ENCODE peak calls at places on chromosomes 2 and 18, in seven cellular contexts. One of them, this sample, is unnamed.

GRCh38 chr2:215548714-215549113 is 112.8 kb upstream of the FN1 start:
- DNase-seq in HCT116: no peak
- DNase-seq in naive thymus-derived CD4-positive, alpha-beta T cell: no peak
- DNase-seq in endothelial cell: no peak
- DNase-seq in tibial nerve: no peak
- DNase-seq in midbrain: no peak
- DNase-seq in GM13976: no peak
- DNase-seq in this sample: no peak

GRCh38 chr2:168671932-168672331 is 130.5 kb upstream of the NOSTRIN start:
- DNase-seq in tibial nerve: no peak
- DNase-seq in GM13976: no peak
- DNase-seq in HCT116: no peak
- DNase-seq in endothelial cell: no peak
- DNase-seq in midbrain: no peak
- DNase-seq in naive thymus-derived CD4-positive, alpha-beta T cell: no peak
- DNase-seq in this sample: no peak

GRCh38 chr18:48826806-48827205 is 124.0 kb downstream of the SMAD7 start:
- DNase-seq in GM13976: no peak
- DNase-seq in HCT116: no peak
- DNase-seq in tibial nerve: no peak
- DNase-seq in midbrain: no peak
- DNase-seq in endothelial cell: no peak
- DNase-seq in naive thymus-derived CD4-positive, alpha-beta T cell: no peak
- DNase-seq in this sample: no peak

GRCh38 chr2:179861777-179862117 is 335 bp upstream of the ZNF385B start:
- DNase-seq in HCT116: no peak
- DNase-seq in endothelial cell: peak
- DNase-seq in midbrain: no peak
- DNase-seq in tibial nerve: no peak
- DNase-seq in GM13976: no peak
- DNase-seq in naive thymus-derived CD4-positive, alpha-beta T cell: no peak
- DNase-seq in this sample: no peak

GRCh38 chr2:216474925-216475670 is 23.5 kb upstream of the RPL37A start:
- DNase-seq in midbrain: no peak
- DNase-seq in endothelial cell: no peak
- DNase-seq in tibial nerve: no peak
- DNase-seq in HCT116: no peak
- DNase-seq in GM13976: peak
- DNase-seq in naive thymus-derived CD4-positive, alpha-beta T cell: peak
- DNase-seq in this sample: no peak

GRCh38 chr2:136208682-136209081 is 90.7 kb upstream of the CXCR4 start:
- DNase-seq in midbrain: no peak
- DNase-seq in tibial nerve: no peak
- DNase-seq in HCT116: no peak
- DNase-seq in endothelial cell: no peak
- DNase-seq in GM13976: no peak
- DNase-seq in naive thymus-derived CD4-positive, alpha-beta T cell: no peak
- DNase-seq in this sample: no peak

GRCh38 chr2:33160217-33160616 is 213.5 kb downstream of the LTBP1 start:
- DNase-seq in midbrain: no peak
- DNase-seq in HCT116: no peak
- DNase-seq in endothelial cell: no peak
- DNase-seq in tibial nerve: no peak
- DNase-seq in GM13976: no peak
- DNase-seq in naive thymus-derived CD4-positive, alpha-beta T cell: no peak
- DNase-seq in this sample: no peak

GRCh38 chr2:237720962-237721361 is 77.6 kb upstream of the RBM44 start:
- DNase-seq in midbrain: no peak
- DNase-seq in endothelial cell: no peak
- DNase-seq in HCT116: no peak
- DNase-seq in GM13976: no peak
- DNase-seq in tibial nerve: no peak
- DNase-seq in naive thymus-derived CD4-positive, alpha-beta T cell: no peak
- DNase-seq in this sample: no peak

GRCh38 chr2:29000481-29000880 is 19.4 kb downstream of the TOGARAM2 start:
- DNase-seq in HCT116: no peak
- DNase-seq in midbrain: peak
- DNase-seq in tibial nerve: peak
- DNase-seq in endothelial cell: no peak
- DNase-seq in naive thymus-derived CD4-positive, alpha-beta T cell: peak
- DNase-seq in GM13976: peak
- DNase-seq in this sample: peak

GRCh38 chr2:44429034-44429433 is 67.3 kb downstream of the CAMKMT start:
- DNase-seq in GM13976: no peak
- DNase-seq in HCT116: no peak
- DNase-seq in naive thymus-derived CD4-positive, alpha-beta T cell: no peak
- DNase-seq in endothelial cell: no peak
- DNase-seq in tibial nerve: no peak
- DNase-seq in midbrain: no peak
- DNase-seq in this sample: no peak

GRCh38 chr2:20224191-20224715 is 677 bp downstream of the SDC1 start:
- DNase-seq in GM13976: peak
- DNase-seq in endothelial cell: no peak
- DNase-seq in midbrain: no peak
- DNase-seq in HCT116: no peak
- DNase-seq in tibial nerve: no peak
- DNase-seq in naive thymus-derived CD4-positive, alpha-beta T cell: no peak
- DNase-seq in this sample: no peak

GRCh38 chr2:43592443-43592842 is 3.4 kb downstream of the THADA start:
- DNase-seq in midbrain: no peak
- DNase-seq in tibial nerve: no peak
- DNase-seq in endothelial cell: no peak
- DNase-seq in GM13976: no peak
- DNase-seq in naive thymus-derived CD4-positive, alpha-beta T cell: no peak
- DNase-seq in HCT116: no peak
- DNase-seq in this sample: no peak

GRCh38 chr2:237304763-237305514 is 109.0 kb downstream of the COL6A3 start:
- DNase-seq in tibial nerve: no peak
- DNase-seq in endothelial cell: no peak
- DNase-seq in naive thymus-derived CD4-positive, alpha-beta T cell: no peak
- DNase-seq in midbrain: no peak
- DNase-seq in HCT116: peak
- DNase-seq in GM13976: no peak
- DNase-seq in this sample: no peak

GRCh38 chr2:159226059-159226461 is 60.4 kb downstream of the WDSUB1 start:
- DNase-seq in endothelial cell: no peak
- DNase-seq in naive thymus-derived CD4-positive, alpha-beta T cell: no peak
- DNase-seq in tibial nerve: no peak
- DNase-seq in GM13976: peak
- DNase-seq in HCT116: peak
- DNase-seq in midbrain: no peak
- DNase-seq in this sample: no peak

GRCh38 chr2:241535871-241536639 is 22.5 kb upstream of the BOK start:
- DNase-seq in HCT116: no peak
- DNase-seq in GM13976: no peak
- DNase-seq in tibial nerve: no peak
- DNase-seq in naive thymus-derived CD4-positive, alpha-beta T cell: no peak
- DNase-seq in endothelial cell: no peak
- DNase-seq in midbrain: no peak
- DNase-seq in this sample: no peak

GRCh38 chr2:208265371-208265806 is 666 bp upstream of the PIKFYVE start:
- DNase-seq in HCT116: no peak
- DNase-seq in endothelial cell: peak
- DNase-seq in tibial nerve: no peak
- DNase-seq in naive thymus-derived CD4-positive, alpha-beta T cell: peak
- DNase-seq in midbrain: peak
- DNase-seq in GM13976: peak
- DNase-seq in this sample: peak

GRCh38 chr2:42568431-42569115 is at the start of gene MTA3:
- DNase-seq in tibial nerve: peak
- DNase-seq in naive thymus-derived CD4-positive, alpha-beta T cell: peak
- DNase-seq in HCT116: no peak
- DNase-seq in endothelial cell: peak
- DNase-seq in midbrain: peak
- DNase-seq in GM13976: peak
- DNase-seq in this sample: no peak

GRCh38 chr2:239913632-239914417 is 111.3 kb downstream of the NDUFA10 start:
- DNase-seq in tibial nerve: no peak
- DNase-seq in endothelial cell: no peak
- DNase-seq in GM13976: no peak
- DNase-seq in midbrain: no peak
- DNase-seq in HCT116: no peak
- DNase-seq in naive thymus-derived CD4-positive, alpha-beta T cell: no peak
- DNase-seq in this sample: no peak

GRCh38 chr2:217901826-217902225 is 101.0 kb downstream of the TNS1 start:
- DNase-seq in tibial nerve: no peak
- DNase-seq in HCT116: no peak
- DNase-seq in endothelial cell: no peak
- DNase-seq in midbrain: no peak
- DNase-seq in naive thymus-derived CD4-positive, alpha-beta T cell: no peak
- DNase-seq in GM13976: no peak
- DNase-seq in this sample: no peak

GRCh38 chr18:12851709-12852108 is 32.3 kb downstream of the PTPN2 start:
- DNase-seq in HCT116: no peak
- DNase-seq in GM13976: no peak
- DNase-seq in naive thymus-derived CD4-positive, alpha-beta T cell: no peak
- DNase-seq in tibial nerve: no peak
- DNase-seq in midbrain: no peak
- DNase-seq in endothelial cell: no peak
- DNase-seq in this sample: no peak

GRCh38 chr2:238220892-238221521 is 17.5 kb upstream of the ILKAP start:
- DNase-seq in naive thymus-derived CD4-positive, alpha-beta T cell: no peak
- DNase-seq in HCT116: no peak
- DNase-seq in endothelial cell: no peak
- DNase-seq in tibial nerve: no peak
- DNase-seq in midbrain: peak
- DNase-seq in GM13976: peak
- DNase-seq in this sample: no peak

GRCh38 chr2:225326969-225327368 is 72.5 kb upstream of the NYAP2 start:
- DNase-seq in midbrain: no peak
- DNase-seq in tibial nerve: no peak
- DNase-seq in endothelial cell: no peak
- DNase-seq in GM13976: no peak
- DNase-seq in naive thymus-derived CD4-positive, alpha-beta T cell: no peak
- DNase-seq in HCT116: no peak
- DNase-seq in this sample: no peak

GRCh38 chr2:187658952-187659525 is 104.8 kb upstream of the TFPI start:
- DNase-seq in naive thymus-derived CD4-positive, alpha-beta T cell: no peak
- DNase-seq in endothelial cell: peak
- DNase-seq in HCT116: peak
- DNase-seq in tibial nerve: no peak
- DNase-seq in GM13976: no peak
- DNase-seq in midbrain: no peak
- DNase-seq in this sample: no peak

GRCh38 chr2:200782243-200782642 is 29.5 kb upstream of the BZW1 start:
- DNase-seq in naive thymus-derived CD4-positive, alpha-beta T cell: no peak
- DNase-seq in GM13976: no peak
- DNase-seq in endothelial cell: no peak
- DNase-seq in HCT116: no peak
- DNase-seq in tibial nerve: no peak
- DNase-seq in midbrain: no peak
- DNase-seq in this sample: no peak

GRCh38 chr2:152523091-152523490 is 188.1 kb downstream of the FMNL2 start:
- DNase-seq in endothelial cell: no peak
- DNase-seq in tibial nerve: no peak
- DNase-seq in midbrain: no peak
- DNase-seq in GM13976: no peak
- DNase-seq in naive thymus-derived CD4-positive, alpha-beta T cell: no peak
- DNase-seq in HCT116: no peak
- DNase-seq in this sample: no peak

GRCh38 chr18:40019797-40020392 is 1935.1 kb upstream of the PIK3C3 start:
- DNase-seq in endothelial cell: no peak
- DNase-seq in GM13976: no peak
- DNase-seq in midbrain: peak
- DNase-seq in tibial nerve: no peak
- DNase-seq in naive thymus-derived CD4-positive, alpha-beta T cell: no peak
- DNase-seq in HCT116: no peak
- DNase-seq in this sample: no peak

GRCh38 chr2:46848446-46848845 is 67.2 kb downstream of the MCFD2 start:
- DNase-seq in endothelial cell: no peak
- DNase-seq in naive thymus-derived CD4-positive, alpha-beta T cell: no peak
- DNase-seq in tibial nerve: no peak
- DNase-seq in midbrain: no peak
- DNase-seq in HCT116: no peak
- DNase-seq in GM13976: no peak
- DNase-seq in this sample: no peak

GRCh38 chr2:3192920-3193319 is 184.7 kb downstream of the EIPR1 start:
- DNase-seq in tibial nerve: no peak
- DNase-seq in HCT116: no peak
- DNase-seq in midbrain: no peak
- DNase-seq in naive thymus-derived CD4-positive, alpha-beta T cell: no peak
- DNase-seq in endothelial cell: no peak
- DNase-seq in GM13976: no peak
- DNase-seq in this sample: no peak

GRCh38 chr2:43136862-43137261 is 89.5 kb downstream of the ZFP36L2 start:
- DNase-seq in midbrain: no peak
- DNase-seq in endothelial cell: no peak
- DNase-seq in HCT116: no peak
- DNase-seq in GM13976: peak
- DNase-seq in naive thymus-derived CD4-positive, alpha-beta T cell: peak
- DNase-seq in tibial nerve: no peak
- DNase-seq in this sample: no peak

GRCh38 chr18:42264467-42264866 is 309.4 kb downstream of the PIK3C3 start:
- DNase-seq in naive thymus-derived CD4-positive, alpha-beta T cell: no peak
- DNase-seq in HCT116: no peak
- DNase-seq in tibial nerve: no peak
- DNase-seq in endothelial cell: no peak
- DNase-seq in GM13976: no peak
- DNase-seq in midbrain: no peak
- DNase-seq in this sample: no peak

GRCh38 chr2:168231609-168232241 is 15.7 kb downstream of the STK39 start:
- DNase-seq in HCT116: no peak
- DNase-seq in GM13976: no peak
- DNase-seq in midbrain: peak
- DNase-seq in tibial nerve: no peak
- DNase-seq in naive thymus-derived CD4-positive, alpha-beta T cell: no peak
- DNase-seq in endothelial cell: no peak
- DNase-seq in this sample: no peak

GRCh38 chr2:204749319-204749718 is 204.0 kb downstream of the PARD3B start:
- DNase-seq in midbrain: no peak
- DNase-seq in GM13976: no peak
- DNase-seq in HCT116: no peak
- DNase-seq in tibial nerve: no peak
- DNase-seq in naive thymus-derived CD4-positive, alpha-beta T cell: no peak
- DNase-seq in endothelial cell: no peak
- DNase-seq in this sample: no peak

GRCh38 chr2:237524631-237525030 is 37.6 kb downstream of the MLPH start:
- DNase-seq in HCT116: no peak
- DNase-seq in endothelial cell: no peak
- DNase-seq in midbrain: no peak
- DNase-seq in GM13976: no peak
- DNase-seq in tibial nerve: no peak
- DNase-seq in naive thymus-derived CD4-positive, alpha-beta T cell: no peak
- DNase-seq in this sample: no peak

GRCh38 chr2:184304006-184304405 is 294.3 kb upstream of the ZNF804A start:
- DNase-seq in tibial nerve: no peak
- DNase-seq in GM13976: no peak
- DNase-seq in naive thymus-derived CD4-positive, alpha-beta T cell: no peak
- DNase-seq in HCT116: no peak
- DNase-seq in endothelial cell: no peak
- DNase-seq in midbrain: no peak
- DNase-seq in this sample: no peak

GRCh38 chr2:234288974-234289455 is 207.9 kb downstream of the ARL4C start:
- DNase-seq in tibial nerve: peak
- DNase-seq in endothelial cell: peak
- DNase-seq in HCT116: peak
- DNase-seq in naive thymus-derived CD4-positive, alpha-beta T cell: peak
- DNase-seq in midbrain: peak
- DNase-seq in GM13976: peak
- DNase-seq in this sample: no peak

GRCh38 chr2:105812180-105813044 is 67.7 kb downstream of the NCK2 start:
- DNase-seq in endothelial cell: no peak
- DNase-seq in HCT116: no peak
- DNase-seq in tibial nerve: peak
- DNase-seq in midbrain: peak
- DNase-seq in GM13976: peak
- DNase-seq in naive thymus-derived CD4-positive, alpha-beta T cell: no peak
- DNase-seq in this sample: no peak

GRCh38 chr18:36358141-36358540 is 60.6 kb downstream of the FHOD3 start:
- DNase-seq in tibial nerve: no peak
- DNase-seq in HCT116: no peak
- DNase-seq in GM13976: no peak
- DNase-seq in endothelial cell: no peak
- DNase-seq in naive thymus-derived CD4-positive, alpha-beta T cell: no peak
- DNase-seq in midbrain: no peak
- DNase-seq in this sample: no peak

GRCh38 chr18:54671291-54671881 is 80.3 kb downstream of the DYNAP start:
- DNase-seq in midbrain: peak
- DNase-seq in tibial nerve: no peak
- DNase-seq in HCT116: peak
- DNase-seq in naive thymus-derived CD4-positive, alpha-beta T cell: no peak
- DNase-seq in endothelial cell: no peak
- DNase-seq in GM13976: peak
- DNase-seq in this sample: no peak

This sample was measured in GM12864.